ENCODE peak calls at places on chromosomes 4 and X, in six cellular contexts. H is A549, T is T-cell, J is EL, M is NCI-H1048, Y is H9. W is an unnamed sample.

GRCh38 chr4:170008376-170008775 is 17.8 kb downstream of the MFAP3L start:
- DNase-seq in H (peak), T (no peak), J (peak), M (no peak), Y (no peak), W (no peak)

GRCh38 chrX:2962346-2962745 is 33.2 kb upstream of the ARSD start:
- DNase-seq in H (no peak), T (no peak), J (no peak), M (no peak), Y (peak), W (no peak)

GRCh38 chrX:153626025-153626633 is 20.9 kb upstream of the DUSP9 start:
- DNase-seq in H (no peak), T (no peak), J (no peak), M (no peak), Y (no peak), W (no peak)

GRCh38 chr4:112813790-112814189 is 176.8 kb downstream of the LARP7 start:
- DNase-seq in H (no peak), T (no peak), J (peak), M (no peak), Y (no peak), W (no peak)

GRCh38 chr4:140813804-140814203 is 57.6 kb upstream of the TBC1D9 start:
- DNase-seq in H (no peak), T (no peak), J (no peak), M (no peak), Y (no peak), W (no peak)

GRCh38 chr4:53617101-53617680 is 25.9 kb upstream of the LNX1 start:
- DNase-seq in H (no peak), T (no peak), J (no peak), M (no peak), Y (no peak), W (no peak)

GRCh38 chr4:142817442-142817841 is 28.7 kb downstream of the INPP4B start:
- DNase-seq in H (no peak), T (no peak), J (peak), M (no peak), Y (no peak), W (no peak)

GRCh38 chr4:177574446-177574845 is 132.2 kb upstream of the AGA start:
- DNase-seq in H (no peak), T (no peak), J (peak), M (no peak), Y (no peak), W (no peak)

GRCh38 chr4:27184508-27185155 is 324.0 kb downstream of the STIM2 start:
- DNase-seq in H (no peak), T (no peak), J (no peak), M (no peak), Y (no peak), W (no peak)

GRCh38 chrX:31012509-31013025 is 59.3 kb downstream of the FTHL17 start:
- DNase-seq in H (no peak), T (no peak), J (no peak), M (no peak), Y (no peak), W (no peak)

GRCh38 chr4:8270912-8271815 is 1.6 kb downstream of the HTRA3 start:
- DNase-seq in H (no peak), T (no peak), J (no peak), M (no peak), Y (no peak), W (no peak)

GRCh38 chrX:23292979-23293651 is 41.5 kb upstream of the PTCHD1 start:
- DNase-seq in H (no peak), T (no peak), J (peak), M (no peak), Y (no peak), W (no peak)

GRCh38 chrX:19592952-19593351 is 77.6 kb upstream of the MAP3K15 start:
- DNase-seq in H (no peak), T (no peak), J (no peak), M (no peak), Y (no peak), W (no peak)

GRCh38 chr4:173074501-173074946 is 94.1 kb upstream of the GALNT7 start:
- DNase-seq in H (peak), T (no peak), J (peak), M (no peak), Y (peak), W (no peak)

GRCh38 chr4:109953556-109953955 is 40.9 kb downstream of the EGF start:
- DNase-seq in H (no peak), T (no peak), J (no peak), M (no peak), Y (no peak), W (no peak)

GRCh38 chr4:2177443-2178093 is 64.4 kb downstream of the HAUS3 start:
- DNase-seq in H (no peak), T (no peak), J (no peak), M (no peak), Y (no peak), W (no peak)

GRCh38 chrX:72479324-72480274 is 93.0 kb downstream of the HDAC8 start:
- DNase-seq in H (no peak), T (no peak), J (no peak), M (no peak), Y (no peak), W (no peak)

GRCh38 chrX:39821011-39821708 is 276.6 kb downstream of the BCOR start:
- DNase-seq in H (peak), T (no peak), J (peak), M (no peak), Y (peak), W (no peak)

GRCh38 chrX:72620550-72621145 is 48.0 kb upstream of the HDAC8 start:
- DNase-seq in H (peak), T (no peak), J (peak), M (no peak), Y (no peak), W (peak)

GRCh38 chrX:150531467-150531866 is 37.0 kb upstream of the MTM1 start:
- DNase-seq in H (no peak), T (no peak), J (no peak), M (no peak), Y (no peak), W (no peak)

GRCh38 chr4:48575964-48576363 is 85.9 kb downstream of the ZAR1 start:
- DNase-seq in H (no peak), T (no peak), J (peak), M (no peak), Y (no peak), W (no peak)

GRCh38 chr4:169791527-169792156 is 33.9 kb upstream of the HPF1 start:
- DNase-seq in H (peak), T (no peak), J (peak), M (no peak), Y (peak), W (no peak)